ENCODE peak calls at places on chromosomes 13 and 19, in five cellular contexts. W is C1 segment of cervical spinal cord; C is GM20000; D is stimulated activated CD4-positive, alpha-beta T cell treated with anti-CD3 and anti-CD28 coated beads, Interleukin-1b, Interleukin-23, amount 100 ng/mL, for 1 hour; S is activated naive CD4-positive, alpha-beta T cell treated with anti-CD3 and anti-CD28 coated beads, Interleukin-2, amount 10 ng/mL, durations not matched to agents 7 days and 5 days. L is an unnamed sample.

GRCh38 chr13:113842336-113843062 is 21.4 kb downstream of the GAS6 start:
- DNase-seq in W (no peak), C (no peak), D (no peak), S (no peak), L (no peak)

GRCh38 chr13:97256343-97256783 is 34.2 kb downstream of the MBNL2 start:
- DNase-seq in W (no peak), C (no peak), D (no peak), S (no peak), L (no peak)

GRCh38 chr13:110888390-110888789 is 26.5 kb downstream of the ANKRD10 start:
- DNase-seq in W (no peak), C (no peak), D (no peak), S (no peak), L (no peak)

GRCh38 chr13:19958119-19959111 is at the start of gene ZMYM2:
- DNase-seq in W (peak), C (peak), D (peak), S (peak), L (peak)

GRCh38 chr19:35897706-35898451 is 2.5 kb downstream of the NFKBID start:
- DNase-seq in W (no peak), C (no peak), D (no peak), S (no peak), L (no peak)

GRCh38 chr19:56942749-56943148 is 102.2 kb upstream of the PEG3 start:
- DNase-seq in W (no peak), C (peak), D (no peak), S (no peak), L (no peak)

GRCh38 chr13:107258599-107259187 is 690.8 kb upstream of the ARGLU1 start:
- DNase-seq in W (no peak), C (no peak), D (no peak), S (no peak), L (no peak)

GRCh38 chr13:40706439-40706838 is 40.0 kb upstream of the FOXO1 start:
- DNase-seq in W (no peak), C (no peak), D (no peak), S (peak), L (no peak)

GRCh38 chr19:2043269-2043641 is 7.8 kb downstream of the MKNK2 start:
- DNase-seq in W (no peak), C (no peak), D (no peak), S (no peak), L (no peak)